ENCODE peak calls at places on chromosome X, in ten cellular contexts. M is heart right ventricle, S is GM23248, U is pancreas, P is upper lobe of left lung, A is IMR-90, J is ascending aorta, K is lower lobe of right lung, T is PC-9, B is HepG2. V is an unnamed sample.

GRCh38 chrX:40240844-40241243 is 143.1 kb upstream of the BCOR start:
- DNase-seq in M (no peak), S (no peak), U (no peak), P (no peak), A (no peak), J (no peak), K (no peak), T (no peak), B (no peak), V (no peak)

GRCh38 chrX:1527457-1527856 is 9.5 kb downstream of the P2RY8 start:
- DNase-seq in M (no peak), S (no peak), U (no peak), P (no peak), A (no peak), J (no peak), K (no peak), T (no peak), B (no peak), V (no peak)

GRCh38 chrX:134990475-134991473 is at the start of gene SMIM10:
- DNase-seq in M (peak; percentile 79), S (peak; percentile 85), U (peak; percentile 59), P (peak; percentile 95), A (peak; percentile 79), J (peak; percentile 78), K (peak; percentile 71), T (no peak), B (no peak), V (peak; percentile 84)

GRCh38 chrX:1466971-1467561 is 14.4 kb upstream of the ASMTL start:
- DNase-seq in M (peak; percentile 7), S (no peak), U (no peak), P (no peak), A (no peak), J (peak; percentile 60), K (no peak), T (no peak), B (no peak), V (peak; percentile 13)

GRCh38 chrX:133215747-133216146 is 2.4 kb downstream of the TFDP3 start:
- DNase-seq in M (no peak), S (peak; percentile 31), U (no peak), P (no peak), A (peak; percentile 2), J (no peak), K (no peak), T (no peak), B (peak; percentile 8), V (no peak)

GRCh38 chrX:125203737-125204578 is 115.7 kb upstream of the TEX13C start:
- DNase-seq in M (peak; percentile 4), S (peak; percentile 20), U (no peak), P (peak; percentile 84), A (no peak), J (peak; percentile 66), K (peak; percentile 41), T (no peak), B (no peak), V (no peak)

GRCh38 chrX:108584617-108585211 is 145.1 kb downstream of the COL4A5 start:
- DNase-seq in M (no peak), S (peak; percentile 15), U (no peak), P (no peak), A (no peak), J (no peak), K (no peak), T (peak; percentile 35), B (no peak), V (no peak)

GRCh38 chrX:7154040-7154597 is 6.2 kb upstream of the PUDP start:
- DNase-seq in M (no peak), S (no peak), U (no peak), P (no peak), A (no peak), J (no peak), K (no peak), T (peak; percentile 53), B (no peak), V (no peak)

GRCh38 chrX:35104626-35105025 is 162.0 kb downstream of the FAM47B start:
- DNase-seq in M (no peak), S (peak; percentile 0), U (no peak), P (no peak), A (peak; percentile 58), J (no peak), K (no peak), T (no peak), B (no peak), V (peak; percentile 49)

GRCh38 chrX:48834383-48834709 is 1.1 kb downstream of the PCSK1N start:
- DNase-seq in M (no peak), S (no peak), U (no peak), P (no peak), A (no peak), J (peak; percentile 9), K (no peak), T (no peak), B (no peak), V (no peak)

GRCh38 chrX:12327836-12328235 is 189.6 kb downstream of the FRMPD4 start:
- DNase-seq in M (no peak), S (no peak), U (no peak), P (no peak), A (peak; percentile 26), J (no peak), K (no peak), T (no peak), B (no peak), V (no peak)

GRCh38 chrX:150504399-150505186 is 63.8 kb upstream of the MTM1 start:
- DNase-seq in M (no peak), S (peak; percentile 51), U (no peak), P (no peak), A (peak; percentile 37), J (no peak), K (no peak), T (no peak), B (no peak), V (no peak)

GRCh38 chrX:131279617-131280016 is 9.5 kb downstream of the IGSF1 start:
- DNase-seq in M (no peak), S (no peak), U (no peak), P (no peak), A (no peak), J (no peak), K (no peak), T (no peak), B (no peak), V (no peak)

GRCh38 chrX:71251456-71251973 is 2.4 kb downstream of the ZMYM3 start:
- DNase-seq in M (no peak), S (no peak), U (no peak), P (no peak), A (no peak), J (no peak), K (no peak), T (no peak), B (no peak), V (no peak)

GRCh38 chrX:104668550-104668949 is 102.6 kb downstream of the IL1RAPL2 start:
- DNase-seq in M (peak; percentile 3), S (peak; percentile 4), U (no peak), P (no peak), A (peak; percentile 1), J (no peak), K (no peak), T (no peak), B (no peak), V (no peak)

GRCh38 chrX:107483976-107484726 is 34.7 kb downstream of the FRMPD3 start:
- DNase-seq in M (peak; percentile 8), S (no peak), U (no peak), P (peak; percentile 58), A (no peak), J (no peak), K (no peak), T (no peak), B (no peak), V (no peak)

GRCh38 chrX:111515298-111515697 is 3.9 kb downstream of the SERTM2 start:
- DNase-seq in M (no peak), S (no peak), U (no peak), P (no peak), A (no peak), J (no peak), K (no peak), T (no peak), B (no peak), V (no peak)
- H3K4me1 ChIP-seq in M (no peaks in the 10 kb centered on the region), S (no peaks in the 10 kb centered on the region), U (no peaks in the 10 kb centered on the region), P (no peaks in the 10 kb centered on the region), A (no peaks in the 10 kb centered on the region), J (no peaks in the 10 kb centered on the region), K (no peaks in the 10 kb centered on the region), T (no peaks in the 10 kb centered on the region), B (no peaks in the 10 kb centered on the region), V (no peaks in the 10 kb centered on the region)

DNA sequence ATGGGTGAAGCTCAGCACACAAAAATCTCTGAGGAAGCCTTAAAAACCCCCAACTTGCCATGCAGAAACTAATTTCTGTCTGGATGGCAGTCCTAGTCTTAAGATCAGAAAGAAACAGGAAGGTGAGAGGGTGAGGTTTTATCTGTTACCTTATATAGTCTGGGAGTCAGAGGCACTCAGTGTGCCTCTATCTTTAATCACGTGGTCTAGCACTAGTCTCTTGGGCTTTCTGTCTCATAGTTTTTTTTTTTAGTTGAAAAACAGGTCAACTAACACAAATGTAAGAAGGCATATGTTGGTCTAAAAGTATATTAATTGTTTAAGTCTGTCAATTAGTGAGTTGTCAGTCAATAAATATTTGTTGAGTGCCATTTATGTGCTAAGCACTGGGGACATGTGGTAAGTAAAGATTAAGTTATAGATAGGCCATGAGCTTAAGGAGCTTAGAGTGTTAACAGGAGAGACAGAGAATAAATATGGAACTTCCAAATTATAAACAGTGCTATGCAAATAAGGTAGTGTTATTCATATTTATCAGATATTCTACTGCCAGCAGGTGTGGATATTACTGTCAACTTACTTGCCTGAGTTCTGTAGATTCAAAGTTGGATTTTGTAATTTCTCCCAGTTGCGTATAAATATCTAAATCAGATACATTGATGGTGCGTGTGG is 6.9 kb downstream of the CYBB start:
- DNase-seq in M (no peak), S (no peak), U (no peak), P (no peak), A (no peak), J (no peak), K (no peak), T (no peak), B (no peak), V (no peak)
- H3K4me3 ChIP-seq in M (no peak overlapping the region), S (no peak overlapping the region), U (no peak overlapping the region), P (no peak overlapping the region), A (no peak overlapping the region), J (no peak overlapping the region), K (no peak overlapping the region), T (no peak overlapping the region), B (no peak overlapping the region), V (no peak overlapping the region)

GRCh38 chrX:120732879-120733278 is 103.0 kb upstream of the C1GALT1C1 start:
- DNase-seq in M (no peak), S (no peak), U (no peak), P (peak; percentile 48), A (no peak), J (no peak), K (peak; percentile 15), T (no peak), B (no peak), V (no peak)
- H3K4me1 ChIP-seq in M (no peaks in the 10 kb centered on the region), S (peaks cover 49% of the 10 kb centered on the region), U (no peaks in the 10 kb centered on the region), P (no peaks in the 10 kb centered on the region), A (no peaks in the 10 kb centered on the region), J (no peaks in the 10 kb centered on the region), K (no peaks in the 10 kb centered on the region), T (peaks cover 41% of the 10 kb centered on the region), B (no peaks in the 10 kb centered on the region), V (peaks cover 14% of the 10 kb centered on the region)

DNA sequence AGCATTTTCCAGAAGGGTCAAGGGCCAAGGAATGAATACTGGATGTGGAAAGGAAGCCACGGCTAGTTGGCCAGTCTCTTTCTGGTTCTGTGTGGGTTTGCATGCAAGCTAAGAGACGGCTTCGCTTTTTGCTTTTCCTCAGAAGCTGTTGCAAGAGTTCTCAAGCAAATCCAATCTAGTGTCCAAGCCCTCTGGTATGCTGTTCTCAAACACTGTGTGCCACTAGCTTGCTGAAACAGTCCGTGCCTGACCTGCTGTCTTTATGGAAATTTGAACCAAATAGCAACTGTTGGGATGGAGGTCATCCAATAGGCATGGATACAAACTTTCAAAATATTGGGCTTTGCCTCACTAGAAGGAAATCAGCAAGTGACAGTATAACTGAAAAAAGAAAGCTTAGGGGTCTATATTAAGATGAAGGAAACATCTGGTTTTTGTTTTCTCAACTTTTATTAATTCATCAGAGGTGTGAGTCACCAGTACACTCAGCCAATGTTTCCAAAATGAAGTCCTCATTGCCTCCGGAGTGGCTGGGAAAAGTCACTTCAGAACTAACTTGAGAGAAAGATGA is 70.5 kb downstream of the SLC9A6 start:
- DNase-seq in M (peak; percentile 25), S (peak; percentile 86), U (no peak), P (no peak), A (peak; percentile 82), J (peak; percentile 88), K (no peak), T (no peak), B (no peak), V (no peak)
- H3K4me3 ChIP-seq in M (no peak overlapping the region), S (peak overlapping the region; percentile 52), U (no peak overlapping the region), P (no peak overlapping the region), A (no peak overlapping the region), J (peak overlapping the region; percentile 25), K (no peak overlapping the region), T (no peak overlapping the region), B (no peak overlapping the region), V (no peak overlapping the region)